ENCODE peak calls at places on chromosomes 13 and 19, in seven cellular contexts. Z is fibroblast of the aortic adventitia; J is central memory CD4-positive, alpha-beta T cell; N is iPS DF 19.7; R is T-helper 2 cell treated with Interferon-gamma antibody and Interleukin-4, amounts not matched to agents 5 μg/mL and 100 μg/mL, for 36 hours; E is T-helper 1 cell; U is PC-3. Y is an unnamed sample.
A peak's percentile ranks its signal among the peaks of the same experiment; 100 is the strongest.

GRCh38 chr19:17095141-17095919 is 19.8 kb downstream of the MYO9B start:
- DNase-seq in U (no peak), J (no peak), E (no peak), N (no peak), Z (peak; percentile 94), R (no peak), Y (no peak)

GRCh38 chr13:21668665-21669599 is 1.9 kb upstream of the FGF9 start:
- DNase-seq in E (peak; percentile 16), R (no peak), Z (peak; percentile 21), U (no peak), N (no peak), J (peak; percentile 51), Y (peak; percentile 74)

GRCh38 chr19:10835089-10835753 is 791 bp downstream of the TMED1 start:
- DNase-seq in J (no peak), E (no peak), R (no peak), U (peak; percentile 29), N (peak; percentile 96), Z (no peak), Y (peak; percentile 17)

GRCh38 chr19:29121684-29122083 is 91.3 kb downstream of the UQCRFS1 start:
- DNase-seq in Z (peak; percentile 22), R (no peak), U (no peak), E (no peak), N (no peak), J (no peak), Y (no peak)

GRCh38 chr19:39163621-39164020 is 33.1 kb upstream of the NCCRP1 start:
- DNase-seq in N (no peak), R (no peak), E (no peak), U (no peak), Z (no peak), J (no peak), Y (no peak)

GRCh38 chr19:11781295-11782057 is 14.7 kb downstream of the ZNF441 start:
- DNase-seq in N (no peak), J (no peak), U (no peak), Z (no peak), R (no peak), E (no peak), Y (no peak)

GRCh38 chr19:39372941-39373340 is 18.0 kb downstream of the PAF1 start:
- DNase-seq in J (no peak), E (no peak), Z (peak; percentile 46), N (no peak), R (no peak), U (no peak), Y (no peak)

GRCh38 chr19:28542394-28543243 is 670.3 kb downstream of the UQCRFS1 start:
- DNase-seq in J (no peak), U (no peak), N (no peak), E (no peak), R (no peak), Z (no peak), Y (no peak)

GRCh38 chr13:93147293-93147645 is 79.3 kb upstream of the GPC6 start:
- DNase-seq in R (no peak), U (no peak), J (no peak), E (no peak), N (no peak), Z (no peak), Y (no peak)

GRCh38 chr19:19749332-19750130 is 16.6 kb upstream of the ZNF14 start:
- DNase-seq in U (no peak), Z (no peak), E (no peak), N (no peak), J (no peak), R (no peak), Y (no peak)

GRCh38 chr19:18107235-18108083 is 9.9 kb downstream of the MAST3 start:
- DNase-seq in Z (no peak), R (no peak), N (no peak), J (no peak), U (no peak), E (no peak), Y (no peak)

GRCh38 chr19:38842439-38843174 is 7.2 kb downstream of the HNRNPL start:
- DNase-seq in N (no peak), Z (no peak), R (peak; percentile 62), E (peak; percentile 45), U (no peak), J (peak; percentile 77), Y (peak; percentile 76)

GRCh38 chr19:17933414-17934129 is 757 bp downstream of the CCDC124 start:
- DNase-seq in R (no peak), U (peak; percentile 91), N (no peak), Z (peak; percentile 23), J (no peak), E (no peak), Y (no peak)

GRCh38 chr19:58513694-58514563 is 2.1 kb upstream of the SLC27A5 start:
- DNase-seq in U (peak; percentile 87), R (peak; percentile 98), J (peak; percentile 92), Z (peak; percentile 83), N (peak; percentile 83), E (peak; percentile 96), Y (peak; percentile 91)

GRCh38 chr13:94061316-94061715 is 418.2 kb downstream of the DCT start:
- DNase-seq in N (no peak), E (no peak), R (no peak), J (no peak), Z (peak; percentile 64), U (no peak), Y (no peak)

GRCh38 chr19:50214699-50215543 is 11.5 kb downstream of the MYH14 start:
- DNase-seq in J (no peak), R (no peak), U (peak; percentile 97), E (no peak), N (no peak), Z (no peak), Y (no peak)

GRCh38 chr19:50252111-50252886 is 48.9 kb downstream of the MYH14 start:
- DNase-seq in U (peak; percentile 72), E (no peak), J (no peak), N (peak; percentile 9), Z (no peak), R (no peak), Y (no peak)

GRCh38 chr13:68745517-68745916 is 1362.1 kb upstream of the ATXN8OS start:
- DNase-seq in E (no peak), R (no peak), Z (no peak), J (no peak), N (no peak), U (peak; percentile 2), Y (no peak)